ENCODE peak calls at places on chromosome 17, in four cellular contexts. D, S, Z and G are unnamed samples.

GRCh38 chr17:37844158-37844976 is 79.8 kb upstream of the TBC1D3K start:
- DNase-seq in S (peak; percentile 54), Z (no peak), D (peak; percentile 78), G (peak; percentile 58)

GRCh38 chr17:77475012-77475976 is 334.5 kb downstream of the SEC14L1 start:
- DNase-seq in Z (peak; percentile 66), D (peak; percentile 53), S (peak; percentile 72), G (no peak)

GRCh38 chr17:40686192-40686591 is 17.4 kb downstream of the KRT24 start:
- DNase-seq in S (no peak), D (no peak), Z (no peak), G (peak; percentile 52)

GRCh38 chr17:28405632-28406477 is at the start of gene SLC46A1:
- DNase-seq in D (peak; percentile 88), S (peak; percentile 7), Z (no peak), G (peak; percentile 65)

GRCh38 chr17:80899402-80900268 is 92.0 kb upstream of the CHMP6 start:
- DNase-seq in S (peak; percentile 14), Z (peak; percentile 61), D (peak; percentile 62), G (peak; percentile 29)

GRCh38 chr17:42414782-42415409 is 8.2 kb downstream of the CAVIN1 start:
- DNase-seq in D (no peak), Z (no peak), S (no peak), G (no peak)

GRCh38 chr17:77645441-77646430 is 312.8 kb upstream of the TNRC6C start:
- DNase-seq in S (peak; percentile 4), Z (peak; percentile 33), D (no peak), G (no peak)

GRCh38 chr17:32855620-32856019 is 21.3 kb downstream of the MYO1D start:
- DNase-seq in Z (no peak), S (no peak), D (no peak), G (no peak)

GRCh38 chr17:56979091-56979480 is 1.2 kb downstream of the SCPEP1 start:
- DNase-seq in D (no peak), S (no peak), Z (no peak), G (no peak)

GRCh38 chr17:77200711-77201110 is 59.9 kb downstream of the SEC14L1 start:
- DNase-seq in S (peak; percentile 58), D (no peak), Z (no peak), G (no peak)

GRCh38 chr17:19016297-19016696 is 11.7 kb upstream of the FAM83G start:
- DNase-seq in Z (no peak), D (no peak), S (no peak), G (no peak)

DNA sequence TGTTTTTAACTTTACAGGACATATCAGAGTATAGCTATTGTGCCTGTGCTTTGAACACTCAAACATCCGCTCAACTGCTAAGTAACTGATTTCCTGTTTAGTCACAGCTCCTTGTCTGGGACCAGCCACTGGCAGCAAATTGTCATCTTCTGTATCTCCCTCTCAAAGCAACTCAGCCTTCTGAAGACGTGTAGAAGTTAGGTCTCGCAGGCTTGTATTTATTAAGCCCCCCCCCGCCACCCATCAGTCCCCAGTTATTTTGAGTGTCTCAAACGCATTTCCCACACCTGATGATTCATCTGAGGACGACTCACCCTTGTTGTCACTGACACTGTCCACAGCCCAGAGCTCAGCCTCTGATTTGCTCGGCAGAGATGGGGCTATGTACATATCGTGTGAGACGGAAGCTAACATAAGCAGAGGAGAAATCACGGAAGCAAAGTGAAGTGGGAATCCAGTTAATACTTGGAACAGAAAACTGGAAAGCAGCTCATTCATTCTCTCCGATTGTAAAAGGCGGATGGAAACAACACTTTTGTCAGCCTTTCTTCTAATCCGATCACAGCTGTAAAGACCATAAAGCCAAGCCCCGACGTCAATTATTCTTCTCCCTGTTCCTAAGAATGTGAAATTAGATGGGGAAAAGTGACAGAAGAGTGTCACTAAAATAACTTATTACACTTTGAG is 64.1 kb downstream of the PITPNC1 start:
- DNase-seq in Z (peak; percentile 83), S (peak; percentile 61), D (peak; percentile 48), G (no peak)
- H3K4me3 ChIP-seq in Z (peak overlapping the region; percentile 26), S (no peak overlapping the region), D (no peak overlapping the region), G (no peak overlapping the region)

GRCh38 chr17:75808549-75808904 is 23.9 kb downstream of the UNK start:
- DNase-seq in S (no peak), Z (no peak), D (no peak), G (no peak)

GRCh38 chr17:75809631-75810111 is 25.1 kb downstream of the UNK start:
- DNase-seq in Z (no peak), D (no peak), S (no peak), G (no peak)

GRCh38 chr17:75808905-75809621 is 24.5 kb downstream of the UNK start:
- DNase-seq in D (no peak), S (peak; percentile 74), Z (no peak), G (peak; percentile 83)

GRCh38 chr17:75811174-75811573 is 26.6 kb downstream of the UNK start:
- DNase-seq in S (no peak), Z (no peak), D (no peak), G (no peak)

GRCh38 chr17:75810216-75810615 is 25.6 kb downstream of the UNK start:
- DNase-seq in D (no peak), S (no peak), Z (no peak), G (no peak)
- H3K4me3 ChIP-seq in D (no peak overlapping the region), S (no peak overlapping the region), Z (no peak overlapping the region), G (no peak overlapping the region)

GRCh38 chr17:45313927-45314760 is 2.7 kb downstream of the MAP3K14 start:
- DNase-seq in S (no peak), Z (no peak), D (no peak), G (no peak)
- H3K4me3 ChIP-seq in S (peak overlapping the region; percentile 84), Z (peak overlapping the region; percentile 74), D (no peak overlapping the region), G (peak overlapping the region; percentile 85)

GRCh38 chr17:50527155-50527762 is 5.3 kb upstream of the EPN3 start:
- DNase-seq in D (no peak), S (no peak), Z (no peak), G (no peak)

GRCh38 chr17:50527949-50528474 is 4.5 kb upstream of the EPN3 start:
- DNase-seq in S (no peak), Z (no peak), D (no peak), G (no peak)

GRCh38 chr17:50532452-50533024 is at the start of gene EPN3:
- DNase-seq in S (no peak), D (peak; percentile 72), Z (no peak), G (peak; percentile 89)

GRCh38 chr17:50531428-50532025 is 1.0 kb upstream of the EPN3 start:
- DNase-seq in Z (no peak), D (no peak), S (no peak), G (no peak)

DNA sequence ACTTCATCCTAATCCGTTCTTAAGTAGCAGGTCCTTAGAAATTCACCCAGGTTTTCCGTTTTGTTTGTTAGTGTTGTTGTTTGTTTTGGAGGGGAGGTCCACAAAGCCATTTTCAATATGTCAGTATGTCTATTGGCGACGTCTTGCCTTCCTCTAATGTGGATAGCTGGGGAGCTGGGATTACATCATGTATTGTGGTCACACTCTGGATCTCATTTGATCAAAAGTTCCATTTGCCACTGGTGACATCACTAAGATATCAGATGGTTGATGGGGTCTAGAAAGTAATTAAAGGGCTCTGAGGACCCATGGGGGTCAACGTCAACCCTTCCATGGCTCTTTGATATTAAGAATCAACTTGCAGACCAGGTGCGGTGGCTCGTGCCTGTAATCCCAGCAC is 2.7 kb upstream of the EPN3 start:
- DNase-seq in S (no peak), D (no peak), Z (no peak), G (no peak)
- H3K4me3 ChIP-seq in S (no peak overlapping the region), D (no peak overlapping the region), Z (no peak overlapping the region), G (no peak overlapping the region)